ENCODE peak calls at places on chromosomes 16 and 17, in five cellular contexts. E, N, Q, Z and C are unnamed samples.

GRCh38 chr16:80369559-80369958 is 171.2 kb upstream of the DYNLRB2 start:
- DNase-seq in E (no peak), N (no peak), Q (no peak), Z (peak), C (peak)

GRCh38 chr16:29876578-29877249 is 13.7 kb upstream of the CDIPT start:
- DNase-seq in E (no peak), N (no peak), Q (no peak), Z (peak), C (no peak)

GRCh38 chr16:2210386-2211365 is at the start of gene BRICD5:
- DNase-seq in E (no peak), N (no peak), Q (no peak), Z (no peak), C (no peak)

GRCh38 chr16:77330332-77331043 is 104.3 kb downstream of the ADAMTS18 start:
- DNase-seq in E (no peak), N (no peak), Q (no peak), Z (no peak), C (no peak)

GRCh38 chr17:18966831-18967624 is 15.1 kb downstream of the SLC5A10 start:
- DNase-seq in E (peak), N (no peak), Q (no peak), Z (no peak), C (no peak)

GRCh38 chr16:64969221-64969620 is 152.6 kb downstream of the CDH11 start:
- DNase-seq in E (no peak), N (no peak), Q (no peak), Z (no peak), C (no peak)

GRCh38 chr16:81588326-81589081 is 143.9 kb downstream of the CMIP start:
- DNase-seq in E (no peak), N (no peak), Q (no peak), Z (no peak), C (no peak)

GRCh38 chr17:50013079-50013478 is 18.1 kb upstream of the DLX3 start:
- DNase-seq in E (no peak), N (no peak), Q (no peak), Z (no peak), C (no peak)

GRCh38 chr17:58679263-58680037 is 12.4 kb downstream of the TEX14 start:
- DNase-seq in E (peak), N (peak), Q (no peak), Z (peak), C (no peak)